ENCODE peak calls at places on chromosomes 16 and 17, in four cellular contexts. One of them, this sample, is unnamed.

GRCh38 chr17:57524790-57525543 is 220.1 kb downstream of the CCDC182 start:
- DNase-seq in adrenal gland: no peak
- DNase-seq in left ventricle myocardium inferior: no peak
- DNase-seq in heart left ventricle: no peak
- DNase-seq in this sample: no peak

GRCh38 chr17:4035081-4035680 is 70.9 kb upstream of the ATP2A3 start:
- DNase-seq in adrenal gland: no peak
- DNase-seq in left ventricle myocardium inferior: no peak
- DNase-seq in heart left ventricle: no peak
- DNase-seq in this sample: no peak

GRCh38 chr16:1428511-1428910 is 2.4 kb upstream of the PERCC1 start:
- DNase-seq in heart left ventricle: no peak
- DNase-seq in adrenal gland: peak; percentile 50
- DNase-seq in left ventricle myocardium inferior: no peak
- DNase-seq in this sample: no peak

GRCh38 chr16:89623511-89624232 is 10.2 kb downstream of the DPEP1 start:
- DNase-seq in adrenal gland: no peak
- DNase-seq in left ventricle myocardium inferior: no peak
- DNase-seq in heart left ventricle: no peak
- DNase-seq in this sample: no peak

GRCh38 chr17:32156656-32157055 is 14.4 kb downstream of the RHOT1 start:
- DNase-seq in left ventricle myocardium inferior: no peak
- DNase-seq in adrenal gland: no peak
- DNase-seq in heart left ventricle: no peak
- DNase-seq in this sample: no peak

GRCh38 chr16:67013238-67013822 is 15.6 kb upstream of the CBFB start:
- DNase-seq in heart left ventricle: no peak
- DNase-seq in adrenal gland: no peak
- DNase-seq in left ventricle myocardium inferior: no peak
- DNase-seq in this sample: no peak

GRCh38 chr17:73349647-73350046 is 37.8 kb upstream of the CDC42EP4 start:
- DNase-seq in left ventricle myocardium inferior: no peak
- DNase-seq in heart left ventricle: no peak
- DNase-seq in adrenal gland: no peak
- DNase-seq in this sample: no peak

GRCh38 chr16:82260212-82260795 is 90.3 kb upstream of the MPHOSPH6 start:
- DNase-seq in heart left ventricle: no peak
- DNase-seq in adrenal gland: no peak
- DNase-seq in left ventricle myocardium inferior: no peak
- DNase-seq in this sample: no peak

GRCh38 chr16:15649727-15650018 is 372 bp upstream of the NDE1 start:
- DNase-seq in heart left ventricle: no peak
- DNase-seq in adrenal gland: no peak
- DNase-seq in left ventricle myocardium inferior: no peak
- DNase-seq in this sample: no peak

GRCh38 chr16:4350365-4350786 is 745 bp downstream of the PAM16 start:
- DNase-seq in heart left ventricle: no peak
- DNase-seq in adrenal gland: no peak
- DNase-seq in left ventricle myocardium inferior: no peak
- DNase-seq in this sample: no peak

GRCh38 chr16:1556254-1556653 is 22.8 kb downstream of the TMEM204 start:
- DNase-seq in heart left ventricle: no peak
- DNase-seq in adrenal gland: no peak
- DNase-seq in left ventricle myocardium inferior: no peak
- DNase-seq in this sample: peak; percentile 62

GRCh38 chr17:78168906-78169793 is 769 bp downstream of the SYNGR2 start:
- DNase-seq in left ventricle myocardium inferior: peak; percentile 58
- DNase-seq in heart left ventricle: peak; percentile 69
- DNase-seq in adrenal gland: peak; percentile 83
- DNase-seq in this sample: peak; percentile 53

GRCh38 chr17:7356072-7356549 is 1.2 kb downstream of the TMEM95 start:
- DNase-seq in heart left ventricle: peak; percentile 81
- DNase-seq in left ventricle myocardium inferior: peak; percentile 80
- DNase-seq in adrenal gland: peak; percentile 84
- DNase-seq in this sample: peak; percentile 68

GRCh38 chr17:45396496-45397205 is 36.0 kb downstream of the ARHGAP27 start:
- DNase-seq in heart left ventricle: no peak
- DNase-seq in adrenal gland: no peak
- DNase-seq in left ventricle myocardium inferior: no peak
- DNase-seq in this sample: no peak

GRCh38 chr17:8062807-8063483 is 24.1 kb downstream of the ALOX15B start:
- DNase-seq in left ventricle myocardium inferior: no peak
- DNase-seq in adrenal gland: no peak
- DNase-seq in heart left ventricle: no peak
- DNase-seq in this sample: no peak

GRCh38 chr17:43372273-43372911 is 26.4 kb upstream of the ARL4D start:
- DNase-seq in adrenal gland: no peak
- DNase-seq in heart left ventricle: peak; percentile 66
- DNase-seq in left ventricle myocardium inferior: peak; percentile 40
- DNase-seq in this sample: no peak

GRCh38 chr17:74126179-74126900 is 77.1 kb upstream of the RPL38 start:
- DNase-seq in left ventricle myocardium inferior: no peak
- DNase-seq in adrenal gland: no peak
- DNase-seq in heart left ventricle: no peak
- DNase-seq in this sample: no peak

GRCh38 chr16:58352690-58353089 is 39.6 kb upstream of the GINS3 start:
- DNase-seq in adrenal gland: no peak
- DNase-seq in heart left ventricle: no peak
- DNase-seq in left ventricle myocardium inferior: no peak
- DNase-seq in this sample: no peak

GRCh38 chr17:55730808-55731207 is 8.1 kb upstream of the TMEM100 start:
- DNase-seq in left ventricle myocardium inferior: no peak
- DNase-seq in adrenal gland: no peak
- DNase-seq in heart left ventricle: no peak
- DNase-seq in this sample: no peak
- H3K4me1 ChIP-seq in left ventricle myocardium inferior: peaks cover 83% of the 10 kb centered on the region
- H3K4me1 ChIP-seq in adrenal gland: peaks cover 38% of the 10 kb centered on the region
- H3K4me1 ChIP-seq in heart left ventricle: peaks cover 49% of the 10 kb centered on the region
- H3K4me1 ChIP-seq in this sample: peaks cover 44% of the 10 kb centered on the region

DNA sequence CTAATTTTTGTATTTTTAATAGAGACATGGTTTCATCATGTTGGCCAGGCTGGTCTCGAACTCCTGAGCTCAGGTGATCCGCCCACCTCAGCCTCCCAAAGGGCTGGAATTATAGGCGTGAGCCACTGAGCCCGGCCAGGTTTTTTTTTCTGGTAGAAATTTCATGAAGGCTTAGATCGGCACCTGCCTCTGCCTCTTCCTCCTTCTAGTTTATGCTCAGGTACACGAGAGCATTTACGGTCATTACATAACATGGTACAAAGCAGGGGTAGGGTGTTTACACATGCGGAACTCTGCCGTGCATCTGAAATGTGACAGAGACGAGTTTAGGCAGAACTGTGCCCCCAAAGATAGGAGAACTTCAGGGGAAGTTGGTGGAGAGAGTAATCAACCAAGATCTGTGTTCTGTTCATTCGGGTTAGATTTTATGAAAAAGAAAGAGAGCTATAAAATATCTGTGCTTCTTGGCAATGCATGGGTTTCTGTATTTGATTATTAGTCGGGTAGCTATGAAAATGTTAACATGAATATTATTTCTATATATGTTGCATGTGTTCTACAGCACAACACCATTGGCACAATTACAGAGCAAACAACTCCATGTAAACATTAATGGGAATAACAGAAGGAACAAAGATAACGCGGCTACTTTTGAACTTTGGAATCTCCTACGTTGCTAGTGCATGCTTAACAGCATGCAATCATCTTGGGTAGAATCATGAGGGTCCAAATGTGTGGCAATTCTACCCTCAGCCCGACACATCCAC is 23.6 kb upstream of the MAP2K6 start:
- DNase-seq in adrenal gland: no peak
- DNase-seq in heart left ventricle: no peak
- DNase-seq in left ventricle myocardium inferior: no peak
- DNase-seq in this sample: no peak
- TF ChIP-seq CTCF in adrenal gland: no peak
- TF ChIP-seq CTCF in heart left ventricle: no peak
- TF ChIP-seq CTCF in left ventricle myocardium inferior: no peak
- TF ChIP-seq CTCF in this sample: no peak

GRCh38 chr16:86929149-86929871 is 351.0 kb downstream of the FOXL1 start:
- DNase-seq in heart left ventricle: peak; percentile 82
- DNase-seq in left ventricle myocardium inferior: peak; percentile 45
- DNase-seq in adrenal gland: peak; percentile 41
- DNase-seq in this sample: no peak

GRCh38 chr16:86927699-86928098 is 349.4 kb downstream of the FOXL1 start:
- DNase-seq in adrenal gland: no peak
- DNase-seq in heart left ventricle: no peak
- DNase-seq in left ventricle myocardium inferior: no peak
- DNase-seq in this sample: no peak

GRCh38 chr16:86930001-86930400 is 351.7 kb downstream of the FOXL1 start:
- DNase-seq in left ventricle myocardium inferior: no peak
- DNase-seq in adrenal gland: no peak
- DNase-seq in heart left ventricle: no peak
- DNase-seq in this sample: no peak

GRCh38 chr16:86926695-86927094 is 348.3 kb downstream of the FOXL1 start:
- DNase-seq in heart left ventricle: no peak
- DNase-seq in left ventricle myocardium inferior: no peak
- DNase-seq in adrenal gland: no peak
- DNase-seq in this sample: no peak

GRCh38 chr16:86928517-86929148 is 350.3 kb downstream of the FOXL1 start:
- DNase-seq in left ventricle myocardium inferior: no peak
- DNase-seq in adrenal gland: no peak
- DNase-seq in heart left ventricle: no peak
- DNase-seq in this sample: no peak
- H3K4me1 ChIP-seq in left ventricle myocardium inferior: peaks cover 32% of the 10 kb centered on the region
- H3K4me1 ChIP-seq in adrenal gland: no peaks in the 10 kb centered on the region
- H3K4me1 ChIP-seq in heart left ventricle: peaks cover 35% of the 10 kb centered on the region
- H3K4me1 ChIP-seq in this sample: peaks cover 8% of the 10 kb centered on the region

GRCh38 chr16:68345351-68345810 is 34.6 kb downstream of the PRMT7 start:
- DNase-seq in left ventricle myocardium inferior: no peak
- DNase-seq in heart left ventricle: peak; percentile 63
- DNase-seq in adrenal gland: no peak
- DNase-seq in this sample: peak; percentile 85

GRCh38 chr16:68344252-68344651 is 33.4 kb downstream of the PRMT7 start:
- DNase-seq in adrenal gland: peak; percentile 40
- DNase-seq in left ventricle myocardium inferior: no peak
- DNase-seq in heart left ventricle: no peak
- DNase-seq in this sample: peak; percentile 54

GRCh38 chr16:68342620-68343019 is 31.8 kb downstream of the PRMT7 start:
- DNase-seq in adrenal gland: no peak
- DNase-seq in left ventricle myocardium inferior: no peak
- DNase-seq in heart left ventricle: no peak
- DNase-seq in this sample: no peak

GRCh38 chr16:68345958-68346635 is 35.3 kb downstream of the PRMT7 start:
- DNase-seq in adrenal gland: no peak
- DNase-seq in left ventricle myocardium inferior: no peak
- DNase-seq in heart left ventricle: no peak
- DNase-seq in this sample: peak; percentile 23

GRCh38 chr16:68343137-68343536 is 32.3 kb downstream of the PRMT7 start:
- DNase-seq in heart left ventricle: no peak
- DNase-seq in adrenal gland: no peak
- DNase-seq in left ventricle myocardium inferior: no peak
- DNase-seq in this sample: no peak
- TF ChIP-seq CTCF in heart left ventricle: no peak
- TF ChIP-seq CTCF in adrenal gland: no peak
- TF ChIP-seq CTCF in left ventricle myocardium inferior: no peak
- TF ChIP-seq CTCF in this sample: no peak

GRCh38 chr17:63948521-63948920 is 16.4 kb upstream of the CD79B start:
- DNase-seq in left ventricle myocardium inferior: no peak
- DNase-seq in adrenal gland: no peak
- DNase-seq in heart left ventricle: no peak
- DNase-seq in this sample: no peak

GRCh38 chr17:63946440-63947363 is 14.6 kb upstream of the CD79B start:
- DNase-seq in heart left ventricle: peak; percentile 42
- DNase-seq in adrenal gland: peak; percentile 66
- DNase-seq in left ventricle myocardium inferior: no peak
- DNase-seq in this sample: no peak

GRCh38 chr17:63945851-63946439 is 13.8 kb upstream of the CD79B start:
- DNase-seq in heart left ventricle: no peak
- DNase-seq in adrenal gland: no peak
- DNase-seq in left ventricle myocardium inferior: no peak
- DNase-seq in this sample: no peak

GRCh38 chr17:63949576-63950250 is 17.6 kb upstream of the CD79B start:
- DNase-seq in left ventricle myocardium inferior: no peak
- DNase-seq in adrenal gland: no peak
- DNase-seq in heart left ventricle: no peak
- DNase-seq in this sample: peak; percentile 77

GRCh38 chr17:63947711-63948330 is 15.7 kb upstream of the CD79B start:
- DNase-seq in heart left ventricle: no peak
- DNase-seq in adrenal gland: no peak
- DNase-seq in left ventricle myocardium inferior: no peak
- DNase-seq in this sample: no peak
- H3K4me1 ChIP-seq in heart left ventricle: no peaks in the 10 kb centered on the region
- H3K4me1 ChIP-seq in adrenal gland: no peaks in the 10 kb centered on the region
- H3K4me1 ChIP-seq in left ventricle myocardium inferior: peaks cover 13% of the 10 kb centered on the region
- H3K4me1 ChIP-seq in this sample: peaks cover 48% of the 10 kb centered on the region

This sample was measured in gastrocnemius medialis.